ENCODE peak calls at places on chromosomes 11 and 22, in nine cellular contexts. E is stimulated activated naive CD4-positive, alpha-beta T cell treated with Interleukin-2 at 50 U/mL for 16 hours; I is C1 segment of cervical spinal cord; D is DMS153; O is A172; X is T-cell; T is ELR; J is memory B cell; N is spleen. W is an unnamed sample.

GRCh38 chr11:6746086-6746618 is 25.6 kb downstream of the OR2AG2 start:
- DNase-seq in E (peak; percentile 32), I (no peak), D (no peak), O (no peak), X (peak; percentile 47), T (no peak), J (peak; percentile 25), N (peak; percentile 82), W (no peak)

GRCh38 chr11:114166897-114167323 is 107.4 kb downstream of the ZBTB16 start:
- DNase-seq in E (no peak), I (no peak), D (peak; percentile 14), O (peak; percentile 57), X (no peak), T (peak; percentile 62), J (no peak), N (no peak), W (no peak)

GRCh38 chr22:29871684-29872083 is 11.3 kb upstream of the MTMR3 start:
- DNase-seq in E (no peak), I (no peak), D (peak; percentile 83), O (no peak), X (no peak), T (no peak), J (no peak), N (no peak), W (peak; percentile 9)

GRCh38 chr11:23353611-23354010 is 493.3 kb upstream of the CCDC179 start:
- DNase-seq in E (no peak), I (no peak), D (no peak), O (no peak), X (no peak), T (no peak), J (no peak), N (no peak), W (no peak)

GRCh38 chr22:26606611-26607010 is 11.2 kb downstream of the CRYBB1 start:
- DNase-seq in E (no peak), I (no peak), D (no peak), O (peak; percentile 65), X (no peak), T (peak; percentile 88), J (no peak), N (no peak), W (no peak)

GRCh38 chr11:25981998-25982397 is 349.9 kb upstream of the ANO3 start:
- DNase-seq in E (no peak), I (no peak), D (peak; percentile 20), O (peak; percentile 32), X (no peak), T (peak; percentile 70), J (no peak), N (no peak), W (peak; percentile 80)

GRCh38 chr22:26579331-26579886 is 10.5 kb downstream of the TPST2 start:
- DNase-seq in E (peak; percentile 44), I (no peak), D (no peak), O (no peak), X (peak; percentile 55), T (no peak), J (peak; percentile 41), N (peak; percentile 93), W (no peak)

GRCh38 chr11:126328938-126329643 is 25.2 kb downstream of the DCPS start:
- DNase-seq in E (no peak), I (no peak), D (no peak), O (no peak), X (no peak), T (no peak), J (no peak), N (peak; percentile 51), W (no peak)

GRCh38 chr22:41092023-41092817 is at the start of gene EP300:
- DNase-seq in E (peak; percentile 87), I (peak; percentile 44), D (peak; percentile 49), O (peak; percentile 60), X (peak; percentile 84), T (peak; percentile 85), J (peak; percentile 79), N (peak; percentile 98), W (peak; percentile 89)

GRCh38 chr11:10900686-10901415 is 43.0 kb upstream of the ZBED5 start:
- DNase-seq in E (no peak), I (no peak), D (peak; percentile 12), O (peak; percentile 41), X (no peak), T (peak; percentile 43), J (no peak), N (no peak), W (no peak)

GRCh38 chr22:41557401-41558240 is 3.2 kb upstream of the CSDC2 start:
- DNase-seq in E (no peak), I (peak; percentile 43), D (peak; percentile 7), O (peak; percentile 63), X (no peak), T (peak; percentile 70), J (no peak), N (no peak), W (no peak)

GRCh38 chr11:94788396-94788795 is 20.2 kb downstream of the AMOTL1 start:
- DNase-seq in E (no peak), I (no peak), D (no peak), O (no peak), X (no peak), T (no peak), J (no peak), N (no peak), W (no peak)

GRCh38 chr11:87454246-87454645 is 416.5 kb downstream of the TMEM135 start:
- DNase-seq in E (no peak), I (no peak), D (no peak), O (no peak), X (no peak), T (peak; percentile 17), J (no peak), N (no peak), W (no peak)

GRCh38 chr11:3056296-3057068 is 741 bp downstream of the CARS1 start:
- DNase-seq in E (peak; percentile 33), I (no peak), D (no peak), O (no peak), X (no peak), T (no peak), J (peak; percentile 31), N (no peak), W (no peak)

GRCh38 chr11:11569936-11570491 is 51.8 kb downstream of the GALNT18 start:
- DNase-seq in E (no peak), I (no peak), D (peak; percentile 17), O (peak; percentile 33), X (no peak), T (no peak), J (no peak), N (peak; percentile 84), W (no peak)

GRCh38 chr11:117222991-117223740 is 8.7 kb downstream of the PCSK7 start:
- DNase-seq in E (no peak), I (no peak), D (no peak), O (no peak), X (no peak), T (no peak), J (no peak), N (no peak), W (no peak)

GRCh38 chr22:37079668-37080171 is 28.2 kb downstream of the KCTD17 start:
- DNase-seq in E (peak; percentile 61), I (no peak), D (no peak), O (peak; percentile 19), X (peak; percentile 80), T (peak; percentile 66), J (peak; percentile 40), N (peak; percentile 83), W (peak; percentile 56)

GRCh38 chr11:47590026-47590861 is 3.8 kb downstream of the FAM180B start:
- DNase-seq in E (no peak), I (no peak), D (no peak), O (no peak), X (no peak), T (no peak), J (no peak), N (peak; percentile 64), W (no peak)

GRCh38 chr11:18495703-18496102 is 31.0 kb downstream of the TSG101 start:
- DNase-seq in E (no peak), I (no peak), D (no peak), O (no peak), X (no peak), T (no peak), J (no peak), N (no peak), W (no peak)

GRCh38 chr22:17116931-17117330 is 4.2 kb downstream of the TMEM121B start:
- DNase-seq in E (no peak), I (no peak), D (no peak), O (no peak), X (no peak), T (no peak), J (no peak), N (peak; percentile 33), W (no peak)

GRCh38 chr11:81237139-81237538 is 1496.5 kb downstream of the FAM181B start:
- DNase-seq in E (no peak), I (no peak), D (peak; percentile 13), O (peak; percentile 57), X (no peak), T (peak; percentile 1), J (no peak), N (no peak), W (peak; percentile 84)

GRCh38 chr11:102757823-102758549 is 22.4 kb downstream of the MMP10 start:
- DNase-seq in E (no peak), I (no peak), D (no peak), O (peak; percentile 55), X (no peak), T (peak; percentile 79), J (no peak), N (no peak), W (no peak)

GRCh38 chr11:13891911-13892310 is 70.6 kb upstream of the SPON1 start:
- DNase-seq in E (no peak), I (no peak), D (peak; percentile 88), O (no peak), X (no peak), T (no peak), J (no peak), N (no peak), W (peak; percentile 28)

GRCh38 chr11:60570970-60571369 is 55.8 kb downstream of the MS4A13 start:
- DNase-seq in E (no peak), I (no peak), D (no peak), O (no peak), X (no peak), T (no peak), J (no peak), N (no peak), W (no peak)

GRCh38 chr22:22816766-22817410 is 70.7 kb upstream of the IGLL5 start:
- DNase-seq in E (no peak), I (no peak), D (no peak), O (no peak), X (no peak), T (no peak), J (no peak), N (peak; percentile 54), W (no peak)

GRCh38 chr11:134181707-134182106 is 42.1 kb downstream of the NCAPD3 start:
- DNase-seq in E (no peak), I (no peak), D (no peak), O (no peak), X (no peak), T (no peak), J (no peak), N (no peak), W (no peak)

GRCh38 chr11:2837096-2837601 is 48.4 kb downstream of the CDKN1C start:
- DNase-seq in E (no peak), I (no peak), D (no peak), O (peak; percentile 66), X (no peak), T (peak; percentile 62), J (no peak), N (no peak), W (peak; percentile 54)

GRCh38 chr11:45063669-45064068 is 82.8 kb upstream of the PRDM11 start:
- DNase-seq in E (no peak), I (no peak), D (no peak), O (no peak), X (no peak), T (no peak), J (no peak), N (no peak), W (no peak)

GRCh38 chr11:88307749-88308425 is 29.6 kb downstream of the CTSC start:
- DNase-seq in E (no peak), I (no peak), D (no peak), O (no peak), X (no peak), T (no peak), J (no peak), N (no peak), W (no peak)